ENCODE peak calls at places on chromosomes 4 and X, in seven cellular contexts. One of them, this sample, is unnamed.

GRCh38 chr4:121155893-121156292 is 8.2 kb downstream of the TNIP3 start:
- DNase-seq in aorta: no peak
- DNase-seq in OCI-M1: peak; percentile 72
- DNase-seq in omental fat pad: no peak
- DNase-seq in stimulated activated CD8-positive, alpha-beta memory T cell treated with anti-CD3 and anti-CD28 coated beads, Interleukin-12 subunit alpha, Interleukin-12 subunit beta, amount 100 ng/mL, for 1 hour: no peak
- DNase-seq in activated naive CD4-positive, alpha-beta T cell treated with Interleukin-2 at 50 U/mL for 16 hours: no peak
- DNase-seq in islet precursor cell: peak; percentile 61
- DNase-seq in this sample: no peak

GRCh38 chrX:9465380-9466114 is 689 bp downstream of the TBL1X start:
- DNase-seq in omental fat pad: no peak
- DNase-seq in activated naive CD4-positive, alpha-beta T cell treated with Interleukin-2 at 50 U/mL for 16 hours: peak; percentile 42
- DNase-seq in islet precursor cell: no peak
- DNase-seq in aorta: peak; percentile 55
- DNase-seq in stimulated activated CD8-positive, alpha-beta memory T cell treated with anti-CD3 and anti-CD28 coated beads, Interleukin-12 subunit alpha, Interleukin-12 subunit beta, amount 100 ng/mL, for 1 hour: no peak
- DNase-seq in OCI-M1: peak; percentile 28
- DNase-seq in this sample: peak; percentile 64

GRCh38 chr4:119683518-119683917 is 54.9 kb upstream of the PDE5A start:
- DNase-seq in islet precursor cell: no peak
- DNase-seq in OCI-M1: no peak
- DNase-seq in aorta: no peak
- DNase-seq in omental fat pad: no peak
- DNase-seq in activated naive CD4-positive, alpha-beta T cell treated with Interleukin-2 at 50 U/mL for 16 hours: no peak
- DNase-seq in stimulated activated CD8-positive, alpha-beta memory T cell treated with anti-CD3 and anti-CD28 coated beads, Interleukin-12 subunit alpha, Interleukin-12 subunit beta, amount 100 ng/mL, for 1 hour: no peak
- DNase-seq in this sample: no peak

GRCh38 chr4:16827045-16827444 is 71.4 kb downstream of the LDB2 start:
- DNase-seq in stimulated activated CD8-positive, alpha-beta memory T cell treated with anti-CD3 and anti-CD28 coated beads, Interleukin-12 subunit alpha, Interleukin-12 subunit beta, amount 100 ng/mL, for 1 hour: no peak
- DNase-seq in OCI-M1: peak; percentile 43
- DNase-seq in aorta: no peak
- DNase-seq in islet precursor cell: no peak
- DNase-seq in activated naive CD4-positive, alpha-beta T cell treated with Interleukin-2 at 50 U/mL for 16 hours: no peak
- DNase-seq in omental fat pad: no peak
- DNase-seq in this sample: no peak

GRCh38 chr4:52665592-52665991 is 6.5 kb upstream of the USP46 start:
- DNase-seq in omental fat pad: no peak
- DNase-seq in stimulated activated CD8-positive, alpha-beta memory T cell treated with anti-CD3 and anti-CD28 coated beads, Interleukin-12 subunit alpha, Interleukin-12 subunit beta, amount 100 ng/mL, for 1 hour: no peak
- DNase-seq in OCI-M1: peak; percentile 50
- DNase-seq in islet precursor cell: no peak
- DNase-seq in aorta: no peak
- DNase-seq in activated naive CD4-positive, alpha-beta T cell treated with Interleukin-2 at 50 U/mL for 16 hours: no peak
- DNase-seq in this sample: no peak

GRCh38 chrX:33434256-33435092 is 223.1 kb upstream of the DMD start:
- DNase-seq in OCI-M1: peak; percentile 79
- DNase-seq in islet precursor cell: peak; percentile 91
- DNase-seq in aorta: no peak
- DNase-seq in activated naive CD4-positive, alpha-beta T cell treated with Interleukin-2 at 50 U/mL for 16 hours: peak; percentile 3
- DNase-seq in omental fat pad: peak; percentile 66
- DNase-seq in stimulated activated CD8-positive, alpha-beta memory T cell treated with anti-CD3 and anti-CD28 coated beads, Interleukin-12 subunit alpha, Interleukin-12 subunit beta, amount 100 ng/mL, for 1 hour: no peak
- DNase-seq in this sample: peak; percentile 77

GRCh38 chr4:132266374-132266773 is 882.7 kb upstream of the PCDH10 start:
- DNase-seq in activated naive CD4-positive, alpha-beta T cell treated with Interleukin-2 at 50 U/mL for 16 hours: no peak
- DNase-seq in omental fat pad: no peak
- DNase-seq in aorta: no peak
- DNase-seq in stimulated activated CD8-positive, alpha-beta memory T cell treated with anti-CD3 and anti-CD28 coated beads, Interleukin-12 subunit alpha, Interleukin-12 subunit beta, amount 100 ng/mL, for 1 hour: no peak
- DNase-seq in islet precursor cell: no peak
- DNase-seq in OCI-M1: no peak
- DNase-seq in this sample: peak; percentile 1

GRCh38 chr4:174365018-174365587 is 81.4 kb downstream of the CEP44 start:
- DNase-seq in omental fat pad: no peak
- DNase-seq in islet precursor cell: no peak
- DNase-seq in OCI-M1: peak; percentile 84
- DNase-seq in stimulated activated CD8-positive, alpha-beta memory T cell treated with anti-CD3 and anti-CD28 coated beads, Interleukin-12 subunit alpha, Interleukin-12 subunit beta, amount 100 ng/mL, for 1 hour: no peak
- DNase-seq in activated naive CD4-positive, alpha-beta T cell treated with Interleukin-2 at 50 U/mL for 16 hours: no peak
- DNase-seq in aorta: no peak
- DNase-seq in this sample: peak; percentile 15

GRCh38 chr4:1366371-1367229 is 19.6 kb downstream of the UVSSA start:
- DNase-seq in activated naive CD4-positive, alpha-beta T cell treated with Interleukin-2 at 50 U/mL for 16 hours: no peak
- DNase-seq in omental fat pad: no peak
- DNase-seq in OCI-M1: no peak
- DNase-seq in aorta: peak; percentile 35
- DNase-seq in stimulated activated CD8-positive, alpha-beta memory T cell treated with anti-CD3 and anti-CD28 coated beads, Interleukin-12 subunit alpha, Interleukin-12 subunit beta, amount 100 ng/mL, for 1 hour: no peak
- DNase-seq in islet precursor cell: no peak
- DNase-seq in this sample: peak; percentile 47

GRCh38 chrX:63784902-63785692 is at the start of gene ARHGEF9:
- DNase-seq in omental fat pad: no peak
- DNase-seq in activated naive CD4-positive, alpha-beta T cell treated with Interleukin-2 at 50 U/mL for 16 hours: no peak
- DNase-seq in aorta: peak; percentile 49
- DNase-seq in OCI-M1: peak; percentile 14
- DNase-seq in islet precursor cell: peak; percentile 69
- DNase-seq in stimulated activated CD8-positive, alpha-beta memory T cell treated with anti-CD3 and anti-CD28 coated beads, Interleukin-12 subunit alpha, Interleukin-12 subunit beta, amount 100 ng/mL, for 1 hour: no peak
- DNase-seq in this sample: peak; percentile 81

GRCh38 chr4:169147217-169147616 is 123.5 kb downstream of the SH3RF1 start:
- DNase-seq in activated naive CD4-positive, alpha-beta T cell treated with Interleukin-2 at 50 U/mL for 16 hours: no peak
- DNase-seq in omental fat pad: no peak
- DNase-seq in aorta: no peak
- DNase-seq in stimulated activated CD8-positive, alpha-beta memory T cell treated with anti-CD3 and anti-CD28 coated beads, Interleukin-12 subunit alpha, Interleukin-12 subunit beta, amount 100 ng/mL, for 1 hour: no peak
- DNase-seq in islet precursor cell: peak; percentile 56
- DNase-seq in OCI-M1: no peak
- DNase-seq in this sample: no peak

GRCh38 chr4:119627267-119628190 is 1.1 kb downstream of the PDE5A start:
- DNase-seq in OCI-M1: peak; percentile 62
- DNase-seq in islet precursor cell: peak; percentile 84
- DNase-seq in omental fat pad: no peak
- DNase-seq in aorta: peak; percentile 87
- DNase-seq in activated naive CD4-positive, alpha-beta T cell treated with Interleukin-2 at 50 U/mL for 16 hours: peak; percentile 65
- DNase-seq in stimulated activated CD8-positive, alpha-beta memory T cell treated with anti-CD3 and anti-CD28 coated beads, Interleukin-12 subunit alpha, Interleukin-12 subunit beta, amount 100 ng/mL, for 1 hour: peak; percentile 31
- DNase-seq in this sample: peak; percentile 89

GRCh38 chr4:98659741-98660507 is 1.5 kb upstream of the TSPAN5 start:
- DNase-seq in islet precursor cell: no peak
- DNase-seq in stimulated activated CD8-positive, alpha-beta memory T cell treated with anti-CD3 and anti-CD28 coated beads, Interleukin-12 subunit alpha, Interleukin-12 subunit beta, amount 100 ng/mL, for 1 hour: no peak
- DNase-seq in OCI-M1: peak; percentile 18
- DNase-seq in aorta: no peak
- DNase-seq in omental fat pad: no peak
- DNase-seq in activated naive CD4-positive, alpha-beta T cell treated with Interleukin-2 at 50 U/mL for 16 hours: no peak
- DNase-seq in this sample: no peak

GRCh38 chr4:152185786-152186540 is 349.9 kb downstream of the FBXW7 start:
- DNase-seq in omental fat pad: no peak
- DNase-seq in aorta: no peak
- DNase-seq in islet precursor cell: no peak
- DNase-seq in activated naive CD4-positive, alpha-beta T cell treated with Interleukin-2 at 50 U/mL for 16 hours: no peak
- DNase-seq in stimulated activated CD8-positive, alpha-beta memory T cell treated with anti-CD3 and anti-CD28 coated beads, Interleukin-12 subunit alpha, Interleukin-12 subunit beta, amount 100 ng/mL, for 1 hour: no peak
- DNase-seq in OCI-M1: no peak
- DNase-seq in this sample: no peak

GRCh38 chr4:74983229-74983628 is 50.3 kb downstream of the PARM1 start:
- DNase-seq in omental fat pad: no peak
- DNase-seq in OCI-M1: no peak
- DNase-seq in stimulated activated CD8-positive, alpha-beta memory T cell treated with anti-CD3 and anti-CD28 coated beads, Interleukin-12 subunit alpha, Interleukin-12 subunit beta, amount 100 ng/mL, for 1 hour: no peak
- DNase-seq in activated naive CD4-positive, alpha-beta T cell treated with Interleukin-2 at 50 U/mL for 16 hours: no peak
- DNase-seq in islet precursor cell: no peak
- DNase-seq in aorta: no peak
- DNase-seq in this sample: no peak

GRCh38 chr4:25966171-25966570 is 52.2 kb downstream of the SMIM20 start:
- DNase-seq in omental fat pad: no peak
- DNase-seq in aorta: no peak
- DNase-seq in OCI-M1: no peak
- DNase-seq in stimulated activated CD8-positive, alpha-beta memory T cell treated with anti-CD3 and anti-CD28 coated beads, Interleukin-12 subunit alpha, Interleukin-12 subunit beta, amount 100 ng/mL, for 1 hour: no peak
- DNase-seq in activated naive CD4-positive, alpha-beta T cell treated with Interleukin-2 at 50 U/mL for 16 hours: no peak
- DNase-seq in islet precursor cell: no peak
- DNase-seq in this sample: no peak

This sample was measured in retina.